ENCODE peak calls at places on chromosomes 16 and 17, in five cellular contexts. I, Y, C, P and Q are unnamed samples.

GRCh38 chr17:12320286-12320685 is 299.6 kb downstream of the MAP2K4 start:
- DNase-seq in I (no peak), Y (no peak), C (no peak), P (no peak), Q (peak)

GRCh38 chr16:23016372-23016771 is 132.9 kb downstream of the USP31 start:
- DNase-seq in I (no peak), Y (no peak), C (no peak), P (no peak), Q (no peak)

GRCh38 chr16:14202697-14203096 is 131.6 kb downstream of the MRTFB start:
- DNase-seq in I (no peak), Y (no peak), C (no peak), P (peak), Q (no peak)

GRCh38 chr17:5563451-5563850 is 20.9 kb downstream of the NLRP1 start:
- DNase-seq in I (no peak), Y (no peak), C (no peak), P (no peak), Q (no peak)

GRCh38 chr17:79469646-79470045 is 141.2 kb downstream of the RBFOX3 start:
- DNase-seq in I (no peak), Y (no peak), C (no peak), P (no peak), Q (no peak)

GRCh38 chr16:67928561-67929364 is 2.9 kb downstream of the CTRL start:
- DNase-seq in I (peak), Y (peak), C (peak), P (peak), Q (peak)

GRCh38 chr16:2151188-2152091 is 3.0 kb downstream of the RAB26 start:
- DNase-seq in I (no peak), Y (no peak), C (no peak), P (no peak), Q (no peak)

GRCh38 chr17:81401727-81402529 is 6.7 kb downstream of the BAHCC1 start:
- DNase-seq in I (peak), Y (peak), C (no peak), P (peak), Q (no peak)

GRCh38 chr16:6362321-6362720 is 970.3 kb upstream of the RBFOX1 start:
- DNase-seq in I (no peak), Y (no peak), C (no peak), P (no peak), Q (no peak)